ENCODE peak calls at places on chromosomes 4 and X, in seven cellular contexts. J is mucosa of descending colon, F is stomach, B is left ventricle myocardium inferior, Z is OCI-LY7, R is H9, A is lung. D is an unnamed sample.

GRCh38 chr4:8847764-8848163 is 23.9 kb downstream of the HMX1 start:
- DNase-seq in J (no peak), F (no peak), B (no peak), Z (no peak), R (peak; percentile 26), A (no peak), D (no peak)

GRCh38 chrX:74636749-74637314 is 22.4 kb upstream of the RLIM start:
- DNase-seq in J (no peak), F (no peak), B (no peak), Z (no peak), R (no peak), A (no peak), D (no peak)

GRCh38 chrX:43504394-43504793 is 151.7 kb upstream of the MAOA start:
- DNase-seq in J (no peak), F (no peak), B (no peak), Z (no peak), R (no peak), A (no peak), D (no peak)

GRCh38 chr4:119135721-119136121 is at the start of gene MYOZ2:
- DNase-seq in J (no peak), F (no peak), B (no peak), Z (no peak), R (no peak), A (no peak), D (peak; percentile 27)

GRCh38 chr4:113919145-113919544 is 60.3 kb downstream of the ARSJ start:
- DNase-seq in J (no peak), F (no peak), B (no peak), Z (no peak), R (no peak), A (no peak), D (no peak)

GRCh38 chrX:39012561-39013209 is 211.4 kb downstream of the MID1IP1 start:
- DNase-seq in J (no peak), F (no peak), B (no peak), Z (no peak), R (no peak), A (no peak), D (no peak)

GRCh38 chr4:138492178-138492577 is 250.0 kb upstream of the SLC7A11 start:
- DNase-seq in J (no peak), F (no peak), B (no peak), Z (no peak), R (no peak), A (no peak), D (no peak)

GRCh38 chrX:44828008-44828605 is 15.7 kb upstream of the DUSP21 start:
- DNase-seq in J (no peak), F (no peak), B (no peak), Z (no peak), R (no peak), A (no peak), D (no peak)

GRCh38 chr4:76758290-76758882 is 139.6 kb downstream of the SOWAHB start:
- DNase-seq in J (peak; percentile 53), F (no peak), B (no peak), Z (peak; percentile 14), R (no peak), A (no peak), D (peak; percentile 41)

GRCh38 chrX:37685452-37686347 is at the start of gene XK:
- DNase-seq in J (peak; percentile 66), F (peak; percentile 65), B (peak; percentile 33), Z (no peak), R (peak; percentile 74), A (peak; percentile 44), D (peak; percentile 71)

GRCh38 chrX:120274958-120275357 is 24.3 kb downstream of the ZBTB33 start:
- DNase-seq in J (no peak), F (no peak), B (no peak), Z (no peak), R (peak; percentile 62), A (no peak), D (no peak)

GRCh38 chr4:145531791-145532190 is 50.1 kb downstream of the SMAD1 start:
- DNase-seq in J (no peak), F (no peak), B (no peak), Z (no peak), R (no peak), A (no peak), D (no peak)

GRCh38 chr4:131366724-131367123 is 1782.4 kb upstream of the PCDH10 start:
- DNase-seq in J (no peak), F (no peak), B (no peak), Z (no peak), R (no peak), A (no peak), D (no peak)

GRCh38 chr4:122716825-122717448 is 15.6 kb upstream of the BBS12 start:
- DNase-seq in J (peak; percentile 93), F (peak; percentile 76), B (peak; percentile 44), Z (peak; percentile 62), R (peak; percentile 63), A (peak; percentile 61), D (peak; percentile 85)

GRCh38 chr4:147793973-147794690 is 62.2 kb downstream of the ARHGAP10 start:
- DNase-seq in J (no peak), F (no peak), B (no peak), Z (no peak), R (no peak), A (no peak), D (no peak)

GRCh38 chr4:10115657-10116624 is 658 bp downstream of the WDR1 start:
- DNase-seq in J (peak; percentile 87), F (peak; percentile 75), B (no peak), Z (peak; percentile 70), R (peak; percentile 75), A (peak; percentile 66), D (peak; percentile 69)

GRCh38 chr4:150033937-150034336 is 44.3 kb upstream of the DCLK2 start:
- DNase-seq in J (peak; percentile 76), F (peak; percentile 36), B (no peak), Z (no peak), R (no peak), A (no peak), D (no peak)

GRCh38 chrX:50697691-50698090 is 116.3 kb downstream of the SHROOM4 start:
- DNase-seq in J (no peak), F (no peak), B (no peak), Z (no peak), R (no peak), A (no peak), D (no peak)

GRCh38 chrX:50704360-50704759 is 109.6 kb downstream of the SHROOM4 start:
- DNase-seq in J (no peak), F (no peak), B (no peak), Z (no peak), R (no peak), A (no peak), D (no peak)

GRCh38 chrX:50704987-50705386 is 109.0 kb downstream of the SHROOM4 start:
- DNase-seq in J (no peak), F (no peak), B (no peak), Z (no peak), R (no peak), A (no peak), D (no peak)

GRCh38 chrX:50698944-50699343 is 115.0 kb downstream of the SHROOM4 start:
- DNase-seq in J (no peak), F (no peak), B (no peak), Z (no peak), R (no peak), A (no peak), D (no peak)

GRCh38 chrX:50700921-50701320 is 113.1 kb downstream of the SHROOM4 start:
- DNase-seq in J (no peak), F (no peak), B (no peak), Z (no peak), R (no peak), A (no peak), D (no peak)
- H3K4me1 ChIP-seq in J (no peaks in the 10 kb centered on the region), F (peaks cover 8% of the 10 kb centered on the region), B (peaks cover 13% of the 10 kb centered on the region), Z (no peaks in the 10 kb centered on the region), R (peaks cover 27% of the 10 kb centered on the region), A (peaks cover 2% of the 10 kb centered on the region), D (no peaks in the 10 kb centered on the region)

DNA sequence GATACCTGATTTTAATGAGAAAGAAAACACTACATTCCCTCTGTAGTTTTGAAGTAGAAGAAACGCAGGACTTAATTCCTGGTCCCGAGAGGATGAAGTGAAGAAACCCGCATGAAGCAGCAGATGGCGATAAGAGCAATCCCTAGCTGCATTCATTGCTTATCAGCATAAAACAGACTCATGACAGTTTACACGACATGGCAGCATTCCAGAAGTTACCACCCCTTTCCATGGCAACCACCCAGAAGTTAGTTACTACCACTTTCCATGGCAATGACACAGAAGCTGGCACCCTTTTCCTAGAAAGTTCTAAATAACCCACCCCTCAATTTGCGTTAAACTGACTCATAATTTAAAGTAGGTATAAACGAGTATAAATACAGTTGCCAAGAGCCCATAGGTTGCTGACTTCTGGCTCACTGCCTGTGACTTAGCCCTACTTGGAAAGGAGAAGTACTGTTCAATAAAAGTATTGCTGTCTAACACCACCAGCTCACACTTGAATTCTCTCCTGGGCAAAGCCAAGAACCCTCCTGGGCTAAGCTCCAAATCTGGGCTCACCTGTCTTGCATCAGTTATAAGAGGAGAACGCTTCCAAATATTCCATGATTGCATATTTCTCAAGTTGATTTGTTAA is 5.5 kb upstream of the XAGE2 start:
- DNase-seq in J (peak; percentile 60), F (no peak), B (no peak), Z (no peak), R (no peak), A (no peak), D (no peak)
- TF ChIP-seq CTCF in J (no peak), F (no peak), B (no peak), Z (no peak), R (peak; percentile 36), A (no peak), D (no peak)

GRCh38 chr4:48343531-48343930 is 2.2 kb downstream of the SLAIN2 start:
- DNase-seq in J (no peak), F (no peak), B (no peak), Z (no peak), R (no peak), A (no peak), D (no peak)
- H3K4me1 ChIP-seq in J (peaks cover 22% of the 10 kb centered on the region), F (peaks cover 73% of the 10 kb centered on the region), B (peaks cover 78% of the 10 kb centered on the region), Z (peaks cover 29% of the 10 kb centered on the region), R (no peaks in the 10 kb centered on the region), A (peaks cover 8% of the 10 kb centered on the region), D (peaks cover 25% of the 10 kb centered on the region)

GRCh38 chr4:154004450-154004849 is 215.6 kb upstream of the SFRP2 start:
- DNase-seq in J (no peak), F (no peak), B (no peak), Z (no peak), R (no peak), A (no peak), D (peak; percentile 28)

GRCh38 chr4:154009191-154009590 is 220.3 kb upstream of the SFRP2 start:
- DNase-seq in J (no peak), F (no peak), B (no peak), Z (no peak), R (no peak), A (no peak), D (no peak)

GRCh38 chr4:154001187-154001586 is 212.3 kb upstream of the SFRP2 start:
- DNase-seq in J (no peak), F (no peak), B (no peak), Z (no peak), R (no peak), A (no peak), D (no peak)

GRCh38 chr4:154004028-154004427 is 215.1 kb upstream of the SFRP2 start:
- DNase-seq in J (no peak), F (no peak), B (no peak), Z (no peak), R (no peak), A (no peak), D (no peak)

GRCh38 chr4:154004859-154005520 is 216.1 kb upstream of the SFRP2 start:
- DNase-seq in J (no peak), F (no peak), B (no peak), Z (no peak), R (no peak), A (no peak), D (peak; percentile 45)
- TF ChIP-seq CTCF in J (no peak), F (no peak), B (no peak), Z (no peak), R (no peak), A (no peak), D (no peak)